ENCODE peak calls at places on chromosome 15, in four cellular contexts. H is BE2C, J is astrocyte, B is kidney. N is an unnamed sample. For H3K4me1, the result is how much of the 10 kb centered on the place peaks cover.

GRCh38 chr15:85000189-85000864 is 18.7 kb downstream of the PDE8A start:
- DNase-seq in H (no peak), J (no peak), B (no peak), N (no peak)

GRCh38 chr15:98946301-98947255 is 61.0 kb downstream of the PGPEP1L start:
- DNase-seq in H (no peak), J (no peak), B (no peak), N (no peak)

GRCh38 chr15:70569718-70570231 is 193.6 kb downstream of the UACA start:
- DNase-seq in H (no peak), J (peak), B (no peak), N (no peak)

GRCh38 chr15:31974154-31974794 is 56.0 kb upstream of the CHRNA7 start:
- DNase-seq in H (no peak), J (no peak), B (no peak), N (no peak)

GRCh38 chr15:56034514-56034913 is 41.1 kb upstream of the NEDD4 start:
- DNase-seq in H (no peak), J (no peak), B (no peak), N (no peak)

GRCh38 chr15:76752549-76752948 is 152.6 kb downstream of the SCAPER start:
- DNase-seq in H (no peak), J (no peak), B (no peak), N (no peak)

GRCh38 chr15:51866751-51867150 is 37.3 kb downstream of the TMOD3 start:
- DNase-seq in H (no peak), J (no peak), B (no peak), N (no peak)

GRCh38 chr15:59687831-59688230 is 1.3 kb downstream of the BNIP2 start:
- DNase-seq in H (no peak), J (peak), B (no peak), N (no peak)

GRCh38 chr15:68818671-68819450 is 1.8 kb downstream of the ANP32A start:
- DNase-seq in H (peak), J (no peak), B (peak), N (peak)

GRCh38 chr15:99433026-99433756 is 132.6 kb upstream of the MEF2A start:
- DNase-seq in H (peak), J (no peak), B (peak), N (no peak)

GRCh38 chr15:76336254-76337046 is at the start of gene ISL2:
- DNase-seq in H (peak), J (no peak), B (peak), N (peak)

GRCh38 chr15:65382146-65382491 is 4.3 kb upstream of the IGDCC3 start:
- DNase-seq in H (no peak), J (no peak), B (no peak), N (no peak)

GRCh38 chr15:63599401-63600000 is 2.3 kb downstream of the FBXL22 start:
- DNase-seq in H (peak), J (no peak), B (peak), N (no peak)

GRCh38 chr15:35654334-35654733 is 108.4 kb upstream of the DPH6 start:
- DNase-seq in H (no peak), J (peak), B (no peak), N (no peak)

GRCh38 chr15:70762469-70763119 is 764 bp downstream of the UACA start:
- DNase-seq in H (peak), J (peak), B (peak), N (no peak)

GRCh38 chr15:50463423-50464358 is 39.5 kb downstream of the USP8 start:
- DNase-seq in H (no peak), J (peak), B (no peak), N (no peak)

GRCh38 chr15:36982441-36982840 is 117.9 kb downstream of the MEIS2 start:
- DNase-seq in H (no peak), J (no peak), B (no peak), N (no peak)

GRCh38 chr15:42404461-42405235 is 45.3 kb downstream of the CAPN3 start:
- DNase-seq in H (no peak), J (no peak), B (no peak), N (no peak)

GRCh38 chr15:48494646-48495045 is 150.9 kb downstream of the FBN1 start:
- DNase-seq in H (no peak), J (peak), B (no peak), N (no peak)

GRCh38 chr15:76199106-76200082 is 111.9 kb downstream of the ETFA start:
- DNase-seq in H (no peak), J (peak), B (peak), N (no peak)

GRCh38 chr15:73108676-73109075 is 56.4 kb downstream of the NEO1 start:
- DNase-seq in H (no peak), J (no peak), B (no peak), N (no peak)

GRCh38 chr15:57152666-57153065 is 223.6 kb upstream of the CGNL1 start:
- DNase-seq in H (no peak), J (no peak), B (no peak), N (no peak)

GRCh38 chr15:70580286-70580685 is 183.1 kb downstream of the UACA start:
- DNase-seq in H (no peak), J (no peak), B (no peak), N (no peak)

GRCh38 chr15:47754312-47754711 is 37.0 kb downstream of the SEMA6D start:
- DNase-seq in H (no peak), J (no peak), B (no peak), N (no peak)

GRCh38 chr15:41866263-41866703 is 27.6 kb downstream of the SPTBN5 start:
- DNase-seq in H (peak), J (no peak), B (no peak), N (no peak)

GRCh38 chr15:80873568-80873967 is 94.4 kb downstream of the CEMIP start:
- DNase-seq in H (no peak), J (no peak), B (no peak), N (no peak)

DNA sequence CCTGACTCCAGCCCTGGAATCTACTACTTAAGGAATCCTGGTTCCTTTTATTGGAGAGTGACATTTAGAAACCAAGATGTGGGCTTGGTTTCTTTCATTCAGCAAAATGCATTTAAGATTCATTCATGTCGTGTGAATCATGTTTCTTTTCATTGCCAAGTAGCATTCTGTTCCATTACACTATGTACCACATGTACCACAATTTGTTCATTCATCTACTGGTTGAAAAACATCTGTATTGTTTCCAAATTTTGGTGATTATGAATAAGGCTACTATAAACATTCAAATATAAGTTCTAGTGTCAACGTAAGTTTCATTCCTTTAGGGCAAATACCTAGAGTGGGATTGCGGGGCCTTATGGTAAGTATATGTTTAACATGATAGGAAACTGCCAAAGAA is 264.2 kb downstream of the VPS13C start:
- DNase-seq in H (no peak), J (peak), B (no peak), N (no peak)
- H3K4me1 ChIP-seq in H (under half), J (under half), B (under half), N (under half)

GRCh38 chr15:74872702-74873035 is 496 bp downstream of the SCAMP2 start:
- DNase-seq in H (no peak), J (no peak), B (no peak), N (no peak)
- H3K4me1 ChIP-seq in H (under half), J (under half), B (under half), N (under half)

DNA sequence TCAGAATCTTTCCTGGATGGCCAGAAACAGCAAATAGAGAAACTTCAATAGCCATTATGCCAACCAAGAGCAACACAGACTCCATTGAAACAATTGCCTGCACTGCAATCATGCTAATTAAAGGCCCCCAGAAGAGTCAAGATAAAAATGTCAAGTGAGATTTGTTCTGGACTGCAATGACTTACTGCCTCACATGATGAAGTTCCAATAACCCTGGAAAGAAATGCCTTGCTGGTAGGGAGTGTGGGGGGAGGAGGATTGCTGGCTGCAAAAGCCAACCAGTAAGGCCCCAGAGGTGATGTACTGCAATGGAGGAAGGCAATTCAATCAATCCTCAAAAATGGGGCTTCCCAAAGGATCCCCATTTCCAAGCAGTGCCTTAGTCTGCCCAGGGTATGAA is 257.9 kb downstream of the NTRK3 start:
- DNase-seq in H (no peak), J (no peak), B (no peak), N (no peak)
- H3K4me1 ChIP-seq in H (under half), J (under half), B (under half), N (under half)

DNA sequence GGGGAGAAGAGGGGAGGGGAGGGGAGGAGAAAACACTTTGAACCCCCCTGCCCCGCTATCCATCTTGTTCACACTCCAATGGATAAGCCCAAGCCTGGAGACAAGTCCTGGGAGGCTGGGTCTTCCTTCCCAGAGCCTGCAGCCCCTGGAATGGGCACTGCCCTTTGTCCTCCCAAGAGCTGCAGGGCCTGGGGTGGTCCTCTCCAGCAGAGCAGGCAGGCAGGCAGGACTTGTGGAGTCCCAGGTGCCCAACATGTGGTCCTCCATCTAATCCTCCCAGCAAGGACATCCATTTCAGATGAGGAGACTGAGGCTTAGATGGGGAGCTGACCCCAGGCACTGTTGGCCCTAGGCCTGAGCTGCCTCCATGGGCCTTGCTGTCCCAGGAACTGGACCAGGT is 10.4 kb upstream of the MESP2 start:
- DNase-seq in H (no peak), J (no peak), B (peak), N (no peak)
- H3K4me1 ChIP-seq in H (under half), J (under half), B (under half), N (under half)

DNA sequence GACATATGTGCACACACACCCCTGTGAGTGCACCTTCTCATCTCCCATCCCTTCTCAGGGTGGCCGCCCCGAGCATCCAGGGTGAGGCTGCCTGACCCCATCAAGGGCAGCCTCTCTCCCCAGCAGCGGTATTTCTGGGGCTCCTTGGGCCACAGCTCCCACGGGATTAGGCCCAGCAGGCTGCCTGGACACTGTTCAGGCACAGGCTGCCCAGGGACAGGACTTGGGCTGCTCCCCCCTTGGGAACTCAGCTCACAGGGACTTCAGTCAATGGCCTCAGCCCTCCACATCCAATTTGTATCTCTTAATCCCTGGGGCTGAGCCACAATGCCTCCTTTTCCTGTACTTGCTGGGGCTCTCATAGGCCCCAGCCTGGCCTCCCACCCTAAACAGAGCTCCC is 35.0 kb downstream of the RHCG start:
- DNase-seq in H (no peak), J (no peak), B (peak), N (no peak)
- H3K4me1 ChIP-seq in H (under half), J (under half), B (under half), N (under half)

DNA sequence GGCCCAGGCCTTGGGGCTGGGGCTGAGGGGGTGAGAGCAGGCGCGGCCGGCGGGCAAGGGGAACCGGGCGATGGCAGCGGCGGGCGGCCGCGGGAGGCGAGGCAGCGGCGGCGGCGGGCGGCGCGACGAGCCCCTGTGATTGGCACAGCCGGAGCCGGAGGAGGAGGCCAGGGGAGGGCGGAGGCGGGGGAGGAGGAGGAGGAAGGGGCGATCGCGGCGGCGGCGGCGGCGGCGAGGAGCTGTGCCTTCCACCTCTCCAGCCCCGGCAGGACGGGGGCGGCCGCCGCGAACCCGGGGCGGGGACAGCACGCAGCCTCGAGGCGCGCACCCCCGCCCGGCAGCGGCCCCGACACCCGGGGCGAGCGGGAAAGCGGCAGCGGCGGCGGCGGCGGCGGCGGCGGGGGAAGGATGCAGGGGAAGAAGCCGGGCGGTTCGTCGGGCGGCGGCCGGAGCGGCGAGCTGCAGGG is at the start of gene SLCO3A1:
- DNase-seq in H (peak), J (no peak), B (peak), N (peak)
- H3K4me1 ChIP-seq in H (under half), J (under half), B (under half), N (under half)

DNA sequence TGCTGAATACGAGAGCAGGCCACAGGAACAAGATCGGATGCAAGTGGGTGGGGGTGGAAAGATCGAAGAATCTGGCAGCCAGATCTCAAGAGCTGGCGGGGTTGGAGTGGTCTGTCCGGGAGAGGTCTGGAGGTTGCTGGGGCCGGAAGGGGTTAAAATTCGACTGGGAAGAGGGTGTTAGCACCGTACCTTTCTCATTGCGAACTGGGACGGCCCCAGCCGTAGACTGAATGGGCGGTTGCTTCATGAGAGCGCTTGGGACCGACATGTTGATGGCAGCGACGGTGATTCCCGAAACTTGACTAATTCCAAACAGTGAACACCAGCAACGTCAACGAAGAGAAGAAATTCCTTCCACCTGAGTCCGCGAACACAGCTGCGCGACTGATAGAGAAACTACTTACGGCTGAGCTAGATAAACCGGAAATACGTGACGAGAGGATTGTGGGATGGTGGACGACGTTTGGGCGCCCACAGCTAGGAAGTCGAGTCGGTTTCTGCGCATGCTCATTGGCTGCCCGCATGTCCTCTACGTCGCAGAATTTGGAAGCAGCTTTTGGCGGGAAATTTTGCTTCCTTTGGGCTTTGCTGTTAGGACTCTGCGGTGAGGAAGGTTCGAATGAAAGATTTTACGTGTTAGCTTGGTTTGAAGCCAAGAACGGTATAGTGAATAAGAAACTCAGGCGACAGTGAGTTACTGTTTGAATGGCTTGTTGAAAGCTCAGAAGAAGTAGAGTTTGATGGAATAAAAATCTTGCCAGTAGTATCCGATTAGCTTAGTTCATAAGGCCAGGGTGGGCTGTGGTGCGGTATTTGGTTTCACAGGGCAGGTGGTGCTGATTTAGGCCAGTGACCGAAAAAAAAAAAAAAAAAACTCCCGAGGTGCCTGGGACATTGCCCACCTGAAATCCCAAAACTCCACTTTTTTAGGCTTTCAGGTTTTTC is at the start of gene MFAP1:
- DNase-seq in H (peak), J (peak), B (peak), N (peak)
- H3K4me1 ChIP-seq in H (under half), J (under half), B (under half), N (under half)

N was measured in NT2/D1.